ENCODE peak calls at places on chromosomes 6 and 20, in four cellular contexts. D is ovary, M is HCT116, L is body of pancreas. Z is an unnamed sample.

GRCh38 chr6:160756021-160756420 is 54.0 kb downstream of the PLG start:
- DNase-seq in M (no peak), D (no peak), L (no peak), Z (no peak)

GRCh38 chr6:124670801-124671200 is 291.4 kb upstream of the RNF217 start:
- DNase-seq in M (no peak), L (no peak), D (no peak), Z (no peak)

GRCh38 chr6:153947817-153948447 is 91.1 kb upstream of the OPRM1 start:
- DNase-seq in D (no peak), M (peak), L (peak), Z (peak)

GRCh38 chr20:44154521-44155001 is 32.4 kb downstream of the JPH2 start:
- DNase-seq in L (no peak), M (no peak), D (no peak), Z (no peak)

GRCh38 chr20:38573381-38573780 is 7.6 kb upstream of the ADIG start:
- DNase-seq in D (no peak), M (no peak), L (no peak), Z (no peak)

GRCh38 chr6:169326067-169326799 is 72.6 kb upstream of the THBS2 start:
- DNase-seq in D (no peak), M (peak), L (no peak), Z (peak)

GRCh38 chr6:93017213-93017612 is 402.1 kb downstream of the EPHA7 start:
- DNase-seq in L (no peak), M (no peak), D (no peak), Z (no peak)

GRCh38 chr6:56677559-56677958 is 34.9 kb upstream of the DST start:
- DNase-seq in D (no peak), L (no peak), M (no peak), Z (no peak)

GRCh38 chr6:152948150-152948768 is 34.6 kb downstream of the FBXO5 start:
- DNase-seq in L (no peak), M (peak), D (no peak), Z (no peak)

GRCh38 chr6:4910060-4910746 is 93.6 kb downstream of the RPP40 start:
- DNase-seq in L (peak), M (no peak), D (no peak), Z (no peak)

GRCh38 chr6:1736346-1737105 is 126.8 kb downstream of the FOXC1 start:
- DNase-seq in D (no peak), L (no peak), M (no peak), Z (no peak)

GRCh38 chr20:62220666-62221568 is 839 bp upstream of the HRH3 start:
- DNase-seq in L (no peak), D (no peak), M (no peak), Z (no peak)

GRCh38 chr6:38688579-38689087 is 14.3 kb downstream of the GLO1 start:
- DNase-seq in D (no peak), L (peak), M (no peak), Z (no peak)

GRCh38 chr6:151260191-151260590 is 20.4 kb downstream of the AKAP12 start:
- DNase-seq in M (no peak), D (no peak), L (no peak), Z (no peak)

GRCh38 chr6:10384719-10385511 is 30.0 kb downstream of the TFAP2A start:
- DNase-seq in M (no peak), D (no peak), L (no peak), Z (no peak)

GRCh38 chr6:43806041-43806757 is 36.2 kb downstream of the VEGFA start:
- DNase-seq in D (no peak), M (no peak), L (peak), Z (no peak)

GRCh38 chr6:15330174-15330934 is 84.5 kb downstream of the JARID2 start:
- DNase-seq in M (no peak), D (no peak), L (no peak), Z (no peak)

GRCh38 chr6:14499309-14499708 is 381.7 kb downstream of the CD83 start:
- DNase-seq in L (no peak), D (no peak), M (no peak), Z (no peak)

GRCh38 chr20:5090191-5090590 is 29.6 kb downstream of the PCNA start:
- DNase-seq in L (no peak), M (no peak), D (no peak), Z (no peak)

GRCh38 chr20:62136283-62137091 is 6.7 kb downstream of the PSMA7 start:
- DNase-seq in M (peak), D (peak), L (peak), Z (no peak)

GRCh38 chr20:13288357-13288756 is 67.3 kb downstream of the ISM1 start:
- DNase-seq in L (no peak), D (no peak), M (no peak), Z (no peak)

GRCh38 chr6:43973351-43973750 is 153.9 kb downstream of the MRPL14 start:
- DNase-seq in M (no peak), L (peak), D (no peak), Z (no peak)

GRCh38 chr20:38418509-38419204 is 16.5 kb downstream of the SNHG17 start:
- DNase-seq in M (no peak), D (peak), L (peak), Z (no peak)

GRCh38 chr20:33862709-33863403 is 51.7 kb downstream of the CHMP4B start:
- DNase-seq in L (peak), D (peak), M (no peak), Z (peak)

GRCh38 chr20:39112196-39112743 is 150.1 kb downstream of the DHX35 start:
- DNase-seq in M (peak), L (peak), D (no peak), Z (peak)

GRCh38 chr20:9409981-9410380 is 104.4 kb upstream of the LAMP5 start:
- DNase-seq in D (no peak), L (no peak), M (no peak), Z (peak)

GRCh38 chr6:3341467-3341866 is 82.7 kb downstream of the PSMG4 start:
- DNase-seq in D (no peak), M (no peak), L (no peak), Z (peak)

GRCh38 chr6:142728910-142729481 is 216.0 kb downstream of the HIVEP2 start:
- DNase-seq in D (no peak), M (no peak), L (no peak), Z (no peak)

GRCh38 chr6:29632789-29633531 is at the start of gene GABBR1:
- DNase-seq in D (peak), M (peak), L (peak), Z (peak)

GRCh38 chr20:16349518-16350295 is 223.5 kb downstream of the KIF16B start:
- DNase-seq in L (no peak), D (no peak), M (no peak), Z (no peak)

GRCh38 chr6:119873107-119873506 is 523.5 kb upstream of the MAN1A1 start:
- DNase-seq in M (no peak), D (no peak), L (no peak), Z (no peak)

GRCh38 chr6:46174904-46175303 is 4.1 kb upstream of the ENPP5 start:
- DNase-seq in M (no peak), L (no peak), D (no peak), Z (no peak)
- TF ChIP-seq POLR2A in M (no peak), L (no peak), D (no peak), Z (no peak)

DNA sequence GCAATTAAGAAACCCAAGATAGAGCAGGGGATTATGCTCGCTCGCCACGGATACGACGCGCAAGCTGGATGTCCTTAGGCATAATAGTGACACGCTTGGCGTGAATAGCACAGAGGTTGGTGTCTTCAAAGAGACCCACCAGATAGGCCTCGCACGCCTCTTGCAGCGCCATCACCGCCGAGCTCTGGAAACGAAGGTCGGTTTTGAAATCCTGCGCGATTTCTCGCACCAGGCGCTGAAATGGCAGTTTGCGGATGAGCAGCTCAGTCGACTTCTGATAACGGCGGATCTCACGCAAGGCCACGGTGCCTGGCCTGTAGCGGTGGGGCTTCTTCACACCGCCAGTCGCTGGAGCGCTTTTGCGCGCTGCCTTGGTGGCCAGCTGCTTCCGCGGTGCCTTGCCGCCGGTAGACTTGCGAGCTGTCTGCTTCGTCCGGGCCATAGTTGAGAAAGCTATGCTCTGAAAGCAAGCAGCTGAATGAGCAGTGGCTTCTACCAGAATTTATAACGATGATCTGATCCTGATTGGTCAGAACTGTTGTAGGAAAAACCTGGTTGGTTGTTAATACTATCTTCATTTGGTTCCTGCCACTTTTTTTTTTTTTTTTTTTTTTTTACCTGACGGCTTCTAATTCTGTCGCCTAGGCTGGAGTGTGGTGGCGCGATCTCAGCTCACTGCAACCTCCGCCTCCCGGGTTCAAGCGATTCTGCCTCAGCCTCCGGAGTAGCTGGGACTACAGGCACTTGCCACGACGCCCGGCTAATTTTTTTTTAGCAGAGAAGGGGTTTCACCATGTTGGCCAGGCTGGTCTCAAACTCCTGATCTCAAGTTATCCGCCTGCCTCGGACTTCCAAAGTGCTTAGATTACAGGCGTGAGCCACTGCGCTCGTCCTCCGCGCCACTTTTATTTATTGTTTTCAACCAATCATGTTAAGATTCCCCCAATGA is 21.6 kb downstream of the OR2B2 start:
- DNase-seq in L (peak), D (no peak), M (peak), Z (no peak)
- TF ChIP-seq POLR2A in L (peak), D (no peak), M (peak), Z (peak)

GRCh38 chr6:107543567-107543966 is 53.6 kb downstream of the SOBP start:
- DNase-seq in L (no peak), D (no peak), M (no peak), Z (no peak)
- TF ChIP-seq POLR2A in L (no peak), D (no peak), M (no peak), Z (no peak)

GRCh38 chr6:30719791-30720737 is at the start of gene TUBB:
- DNase-seq in M (peak), L (peak), D (peak), Z (peak)
- TF ChIP-seq POLR2A in M (no peak), L (peak), D (peak), Z (peak)

Z was measured in H54.